ENCODE peak calls at places on chromosomes 13 and 19, in nine cellular contexts. U, O, Q, H, M, C, V, G and D are unnamed samples.

GRCh38 chr13:97141564-97142005 is 80.5 kb upstream of the MBNL2 start:
- DNase-seq in U (no peak), O (peak), Q (peak), H (peak), M (peak), C (no peak), V (peak), G (peak), D (peak)

GRCh38 chr13:110301606-110302131 is 5.3 kb downstream of the COL4A1 start:
- DNase-seq in U (no peak), O (peak), Q (no peak), H (no peak), M (peak), C (no peak), V (no peak), G (no peak), D (peak)

GRCh38 chr13:79340490-79340889 is 65.6 kb downstream of the RBM26 start:
- DNase-seq in U (no peak), O (no peak), Q (no peak), H (no peak), M (no peak), C (no peak), V (no peak), G (no peak), D (peak)

GRCh38 chr13:89238496-89238895 is 1567.3 kb downstream of the SLITRK5 start:
- DNase-seq in U (no peak), O (no peak), Q (no peak), H (no peak), M (no peak), C (no peak), V (no peak), G (no peak), D (no peak)

GRCh38 chr13:40597735-40598365 is 68.6 kb downstream of the FOXO1 start:
- DNase-seq in U (no peak), O (no peak), Q (no peak), H (no peak), M (no peak), C (no peak), V (no peak), G (peak), D (peak)

GRCh38 chr19:27905074-27905473 is 1307.9 kb downstream of the UQCRFS1 start:
- DNase-seq in U (no peak), O (no peak), Q (no peak), H (no peak), M (no peak), C (no peak), V (no peak), G (no peak), D (no peak)

GRCh38 chr19:3576696-3577443 is 4.1 kb downstream of the HMG20B start:
- DNase-seq in U (no peak), O (no peak), Q (no peak), H (no peak), M (no peak), C (no peak), V (no peak), G (peak), D (no peak)

GRCh38 chr13:43543331-43543730 is 243.4 kb downstream of the ENOX1 start:
- DNase-seq in U (no peak), O (peak), Q (no peak), H (no peak), M (no peak), C (no peak), V (no peak), G (no peak), D (no peak)

GRCh38 chr19:17245535-17245984 is at the start of gene NR2F6:
- DNase-seq in U (no peak), O (no peak), Q (no peak), H (no peak), M (no peak), C (no peak), V (no peak), G (no peak), D (no peak)